ENCODE peak calls at places on chromosomes 7 and 10, in seven cellular contexts. Q is A549, T is testis, K is lower leg skin, M is adrenal gland, I is ovary, N is right lobe of liver. O is an unnamed sample.

GRCh38 chr7:111650456-111650999 is 88.2 kb upstream of the IMMP2L start:
- DNase-seq in Q (peak), T (no peak), K (peak), M (no peak), I (no peak), N (no peak), O (no peak)

GRCh38 chr7:130135208-130136205 is 65.2 kb downstream of the KLHDC10 start:
- DNase-seq in Q (no peak), T (no peak), K (no peak), M (no peak), I (no peak), N (no peak), O (no peak)

GRCh38 chr10:54259104-54259503 is 541.9 kb downstream of the PCDH15 start:
- DNase-seq in Q (no peak), T (no peak), K (no peak), M (no peak), I (no peak), N (no peak), O (no peak)

GRCh38 chr10:43644252-43644651 is 4.4 kb downstream of the ZNF32 start:
- DNase-seq in Q (no peak), T (no peak), K (no peak), M (no peak), I (no peak), N (no peak), O (no peak)

GRCh38 chr10:120972259-120972658 is 121.1 kb downstream of the WDR11 start:
- DNase-seq in Q (no peak), T (no peak), K (no peak), M (no peak), I (no peak), N (no peak), O (no peak)

GRCh38 chr10:43202224-43202656 is 64.0 kb downstream of the CSGALNACT2 start:
- DNase-seq in Q (no peak), T (no peak), K (no peak), M (peak), I (peak), N (peak), O (peak)

GRCh38 chr7:30983042-30983913 is 19.5 kb downstream of the GHRHR start:
- DNase-seq in Q (peak), T (peak), K (peak), M (peak), I (peak), N (peak), O (peak)

GRCh38 chr7:91843831-91844230 is 36.7 kb downstream of the MTERF1 start:
- DNase-seq in Q (no peak), T (no peak), K (no peak), M (no peak), I (no peak), N (no peak), O (no peak)

DNA sequence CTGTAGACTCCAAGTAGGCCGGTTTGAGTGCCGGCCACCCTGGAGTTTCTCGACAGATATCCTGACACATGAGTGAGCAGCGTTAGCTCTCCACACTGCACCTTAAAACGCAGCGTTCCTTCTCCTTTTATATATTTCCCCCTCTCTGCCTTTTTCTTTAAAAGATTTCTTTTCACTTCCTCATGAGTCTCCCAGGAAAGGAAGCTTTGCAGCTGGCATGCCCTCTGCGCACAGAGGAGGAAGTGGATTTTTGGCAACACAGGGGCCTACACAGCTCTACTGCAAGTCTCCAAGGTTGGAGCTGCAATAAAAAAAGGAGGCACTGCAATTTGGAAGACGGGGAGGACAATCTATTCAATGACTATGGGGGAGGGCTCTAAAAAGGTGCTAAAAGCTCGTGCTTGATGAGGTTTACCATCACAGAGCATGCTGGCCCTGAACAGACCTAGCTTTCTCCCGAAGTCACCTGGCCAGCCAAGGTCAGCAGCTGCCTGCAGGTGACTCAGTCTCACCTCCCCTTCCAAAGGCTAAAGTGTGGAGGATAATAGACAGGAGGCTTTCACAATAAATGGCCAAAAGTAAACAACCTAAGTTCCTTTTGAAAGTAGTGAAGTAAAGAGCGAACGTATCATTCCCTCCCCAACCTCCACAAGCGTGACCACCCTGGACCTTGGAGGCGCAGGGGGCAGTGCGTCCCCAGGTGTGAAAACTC is 252.8 kb downstream of the ZMYND11 start:
- DNase-seq in Q (no peak), T (no peak), K (no peak), M (peak), I (no peak), N (no peak), O (no peak)
- TF ChIP-seq POLR2A in Q (no peak), T (no peak), K (no peak), M (no peak), I (no peak), N (no peak), O (peak)

GRCh38 chr7:35599061-35599460 is 95.9 kb downstream of the HERPUD2 start:
- DNase-seq in Q (no peak), T (no peak), K (no peak), M (no peak), I (no peak), N (no peak), O (no peak)

GRCh38 chr7:35605760-35606159 is 89.2 kb downstream of the HERPUD2 start:
- DNase-seq in Q (no peak), T (no peak), K (no peak), M (peak), I (no peak), N (no peak), O (no peak)

GRCh38 chr7:35599642-35600041 is 95.3 kb downstream of the HERPUD2 start:
- DNase-seq in Q (no peak), T (no peak), K (no peak), M (no peak), I (no peak), N (no peak), O (no peak)

GRCh38 chr7:35604595-35604994 is 90.3 kb downstream of the HERPUD2 start:
- DNase-seq in Q (no peak), T (no peak), K (no peak), M (no peak), I (no peak), N (no peak), O (no peak)
- TF ChIP-seq POLR2A in Q (no peak), T (no peak), K (no peak), M (no peak), I (no peak), N (no peak), O (no peak)

GRCh38 chr7:51316666-51317581 is at the start of gene COBL:
- DNase-seq in Q (peak), T (peak), K (no peak), M (no peak), I (peak), N (peak), O (peak)
- TF ChIP-seq POLR2A in Q (no peak), T (no peak), K (no peak), M (no peak), I (no peak), N (peak), O (no peak)

DNA sequence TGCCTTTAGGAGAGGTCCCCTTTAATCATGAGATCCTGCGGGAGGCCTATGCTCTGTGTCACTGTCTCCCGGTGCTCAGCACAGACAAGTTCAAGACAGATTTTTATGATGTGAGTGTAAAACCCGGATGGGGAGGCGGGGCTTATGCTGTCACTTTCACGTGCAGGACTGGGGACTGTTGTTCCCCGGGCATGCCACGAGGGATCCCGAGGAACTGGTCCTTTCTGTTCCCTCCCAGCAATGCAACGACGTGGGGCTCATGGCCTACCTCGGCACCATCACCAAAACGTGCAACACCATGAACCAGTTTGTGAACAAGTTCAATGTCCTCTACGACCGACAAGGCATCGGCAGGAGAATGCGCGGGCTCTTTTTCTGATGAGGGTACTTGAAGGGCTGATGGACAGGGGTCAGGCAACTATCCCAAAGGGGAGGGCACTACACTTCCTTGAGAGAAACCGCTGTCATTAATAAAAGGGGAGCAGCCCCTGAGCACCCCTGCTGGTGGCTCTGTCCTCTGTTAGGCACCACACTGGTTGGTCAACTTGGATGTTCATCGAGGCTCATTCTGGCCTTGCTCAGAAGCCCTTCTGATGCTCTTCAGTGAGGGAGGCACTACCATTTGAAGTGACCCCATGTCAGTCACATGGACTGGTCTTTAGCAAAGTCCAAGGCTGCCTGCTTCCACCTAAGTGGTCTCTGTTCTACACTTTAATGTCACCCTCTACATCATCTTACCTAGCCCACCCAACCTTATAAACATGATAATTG is 2.8 kb downstream of the COPS6 start:
- DNase-seq in Q (no peak), T (no peak), K (no peak), M (no peak), I (no peak), N (no peak), O (no peak)
- TF ChIP-seq POLR2A in Q (no peak), T (no peak), K (no peak), M (no peak), I (no peak), N (no peak), O (no peak)

DNA sequence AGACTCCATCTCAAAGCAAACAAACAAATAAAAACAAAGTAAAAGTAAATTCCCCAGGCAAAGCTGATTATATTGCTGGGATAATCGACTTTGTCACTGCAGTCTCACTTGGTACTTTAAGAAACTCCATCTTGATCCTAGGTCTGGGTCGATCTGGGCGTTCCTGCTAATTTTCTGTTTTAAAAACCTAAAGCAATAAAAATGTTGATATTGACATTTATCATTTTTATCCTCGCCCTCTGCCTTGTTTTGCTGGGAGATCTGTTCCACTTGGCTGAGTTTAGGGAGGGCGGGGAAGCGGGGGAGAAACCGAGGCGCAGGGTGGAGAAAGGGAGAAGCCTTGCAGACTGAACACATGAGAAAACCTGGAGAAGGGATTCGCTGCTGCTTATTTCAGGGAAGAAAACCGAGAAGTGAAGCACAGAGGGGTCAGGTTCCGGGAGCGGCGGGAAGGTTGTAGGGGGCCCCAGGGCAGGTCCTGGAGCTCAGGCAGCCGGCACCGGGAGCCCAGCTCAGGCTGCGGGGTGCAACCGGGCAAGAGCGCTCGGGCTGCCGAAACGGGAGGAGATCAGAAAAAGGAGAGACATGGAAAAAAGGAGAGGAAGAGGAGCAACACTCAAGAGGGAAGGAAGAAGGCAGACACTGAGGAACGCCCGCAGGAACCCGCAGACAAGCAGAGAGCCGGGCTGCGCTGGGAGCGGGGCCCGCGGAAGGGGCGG is 27.4 kb upstream of the KMT2C start:
- DNase-seq in Q (no peak), T (peak), K (peak), M (no peak), I (no peak), N (no peak), O (no peak)
- TF ChIP-seq POLR2A in Q (peak), T (peak), K (no peak), M (peak), I (peak), N (peak), O (peak)